ENCODE peak calls at places on chromosomes 7 and 10, in six cellular contexts. One of them, this sample, is unnamed.

GRCh38 chr10:6647811-6648526 is 67.9 kb upstream of the PRKCQ start:
- DNase-seq in mesenchymal stem cell: peak
- DNase-seq in H1: peak
- DNase-seq in IMR-90: no peak
- DNase-seq in H9: peak
- DNase-seq in trophoblast cell: peak
- DNase-seq in this sample: peak

GRCh38 chr10:103765981-103766380 is 89.4 kb downstream of the SH3PXD2A start:
- DNase-seq in H1: no peak
- DNase-seq in trophoblast cell: no peak
- DNase-seq in IMR-90: peak
- DNase-seq in mesenchymal stem cell: no peak
- DNase-seq in H9: no peak
- DNase-seq in this sample: no peak

GRCh38 chr10:110746254-110746826 is 102.2 kb downstream of the RBM20 start:
- DNase-seq in H1: no peak
- DNase-seq in IMR-90: peak
- DNase-seq in trophoblast cell: peak
- DNase-seq in mesenchymal stem cell: peak
- DNase-seq in H9: peak
- DNase-seq in this sample: peak

GRCh38 chr7:13908667-13909382 is 80.6 kb downstream of the ETV1 start:
- DNase-seq in IMR-90: no peak
- DNase-seq in mesenchymal stem cell: no peak
- DNase-seq in trophoblast cell: no peak
- DNase-seq in H9: no peak
- DNase-seq in H1: no peak
- DNase-seq in this sample: peak

GRCh38 chr7:2105917-2106316 is 126.8 kb downstream of the MAD1L1 start:
- DNase-seq in IMR-90: no peak
- DNase-seq in trophoblast cell: no peak
- DNase-seq in H1: no peak
- DNase-seq in H9: peak
- DNase-seq in mesenchymal stem cell: no peak
- DNase-seq in this sample: no peak

GRCh38 chr10:67923551-67923950 is 39.1 kb downstream of the SIRT1 start:
- DNase-seq in H9: no peak
- DNase-seq in trophoblast cell: no peak
- DNase-seq in H1: no peak
- DNase-seq in IMR-90: no peak
- DNase-seq in mesenchymal stem cell: no peak
- DNase-seq in this sample: no peak

GRCh38 chr7:80370587-80370986 is 141.3 kb downstream of the GNAT3 start:
- DNase-seq in trophoblast cell: no peak
- DNase-seq in H9: no peak
- DNase-seq in H1: no peak
- DNase-seq in IMR-90: no peak
- DNase-seq in mesenchymal stem cell: no peak
- DNase-seq in this sample: no peak

GRCh38 chr7:29955799-29956476 is 33.7 kb downstream of the SCRN1 start:
- DNase-seq in H9: no peak
- DNase-seq in trophoblast cell: no peak
- DNase-seq in H1: no peak
- DNase-seq in mesenchymal stem cell: no peak
- DNase-seq in IMR-90: no peak
- DNase-seq in this sample: no peak

GRCh38 chr7:379456-380225 is 89.7 kb downstream of the FOXL3 start:
- DNase-seq in IMR-90: no peak
- DNase-seq in mesenchymal stem cell: peak
- DNase-seq in trophoblast cell: no peak
- DNase-seq in H9: peak
- DNase-seq in H1: peak
- DNase-seq in this sample: no peak

GRCh38 chr7:1920266-1920681 is 250.2 kb downstream of the ELFN1 start:
- DNase-seq in H1: no peak
- DNase-seq in trophoblast cell: peak
- DNase-seq in H9: no peak
- DNase-seq in IMR-90: no peak
- DNase-seq in mesenchymal stem cell: no peak
- DNase-seq in this sample: no peak

GRCh38 chr7:111357691-111358090 is 204.6 kb downstream of the IMMP2L start:
- DNase-seq in H1: no peak
- DNase-seq in H9: no peak
- DNase-seq in trophoblast cell: peak
- DNase-seq in IMR-90: peak
- DNase-seq in mesenchymal stem cell: peak
- DNase-seq in this sample: no peak

GRCh38 chr7:25949672-25950487 is 202.1 kb upstream of the NFE2L3 start:
- DNase-seq in trophoblast cell: peak
- DNase-seq in IMR-90: no peak
- DNase-seq in H1: no peak
- DNase-seq in H9: peak
- DNase-seq in mesenchymal stem cell: peak
- DNase-seq in this sample: peak

GRCh38 chr7:94823952-94824351 is 83.4 kb upstream of the PPP1R9A start:
- DNase-seq in H1: no peak
- DNase-seq in IMR-90: peak
- DNase-seq in H9: no peak
- DNase-seq in mesenchymal stem cell: peak
- DNase-seq in trophoblast cell: peak
- DNase-seq in this sample: no peak
- H3K14ac ChIP-seq in H1: no peak
- H3K14ac ChIP-seq in IMR-90: no peak
- H3K14ac ChIP-seq in H9: no peak
- H3K14ac ChIP-seq in mesenchymal stem cell: no peak
- H3K14ac ChIP-seq in trophoblast cell: no peak
- H3K14ac ChIP-seq in this sample: no peak

GRCh38 chr10:126127630-126128029 is 231.3 kb downstream of the FANK1 start:
- DNase-seq in H1: no peak
- DNase-seq in trophoblast cell: no peak
- DNase-seq in mesenchymal stem cell: no peak
- DNase-seq in IMR-90: no peak
- DNase-seq in H9: no peak
- DNase-seq in this sample: no peak
- H3K14ac ChIP-seq in H1: peak
- H3K14ac ChIP-seq in trophoblast cell: no peak
- H3K14ac ChIP-seq in mesenchymal stem cell: no peak
- H3K14ac ChIP-seq in IMR-90: no peak
- H3K14ac ChIP-seq in H9: no peak
- H3K14ac ChIP-seq in this sample: no peak

GRCh38 chr7:18889436-18889835 is 228.0 kb downstream of the TWIST1 start:
- DNase-seq in IMR-90: no peak
- DNase-seq in H9: no peak
- DNase-seq in trophoblast cell: no peak
- DNase-seq in mesenchymal stem cell: no peak
- DNase-seq in H1: no peak
- DNase-seq in this sample: no peak
- H3K14ac ChIP-seq in IMR-90: no peak
- H3K14ac ChIP-seq in H9: no peak
- H3K14ac ChIP-seq in trophoblast cell: no peak
- H3K14ac ChIP-seq in mesenchymal stem cell: no peak
- H3K14ac ChIP-seq in H1: no peak
- H3K14ac ChIP-seq in this sample: no peak

GRCh38 chr7:151207315-151207714 is 3.0 kb downstream of the H2BK1 start:
- DNase-seq in trophoblast cell: no peak
- DNase-seq in IMR-90: no peak
- DNase-seq in mesenchymal stem cell: no peak
- DNase-seq in H9: no peak
- DNase-seq in H1: no peak
- DNase-seq in this sample: no peak
- H3K14ac ChIP-seq in trophoblast cell: no peak
- H3K14ac ChIP-seq in IMR-90: no peak
- H3K14ac ChIP-seq in mesenchymal stem cell: no peak
- H3K14ac ChIP-seq in H9: no peak
- H3K14ac ChIP-seq in H1: no peak
- H3K14ac ChIP-seq in this sample: no peak

GRCh38 chr10:90306187-90306586 is 551.7 kb downstream of the HTR7 start:
- DNase-seq in IMR-90: peak
- DNase-seq in H9: no peak
- DNase-seq in trophoblast cell: no peak
- DNase-seq in H1: no peak
- DNase-seq in mesenchymal stem cell: peak
- DNase-seq in this sample: no peak

GRCh38 chr10:90308223-90308622 is 549.6 kb downstream of the HTR7 start:
- DNase-seq in trophoblast cell: peak
- DNase-seq in H9: no peak
- DNase-seq in H1: no peak
- DNase-seq in mesenchymal stem cell: no peak
- DNase-seq in IMR-90: peak
- DNase-seq in this sample: no peak

GRCh38 chr10:90302758-90303443 is 554.9 kb downstream of the HTR7 start:
- DNase-seq in H1: no peak
- DNase-seq in H9: no peak
- DNase-seq in trophoblast cell: no peak
- DNase-seq in IMR-90: no peak
- DNase-seq in mesenchymal stem cell: no peak
- DNase-seq in this sample: no peak
- H3K14ac ChIP-seq in H1: no peak
- H3K14ac ChIP-seq in H9: no peak
- H3K14ac ChIP-seq in trophoblast cell: no peak
- H3K14ac ChIP-seq in IMR-90: no peak
- H3K14ac ChIP-seq in mesenchymal stem cell: no peak
- H3K14ac ChIP-seq in this sample: no peak

This sample was measured in neuronal stem cell.